ENCODE peak calls at places on chromosome 15, in seven cellular contexts. F is tibial nerve, N is stomach, E is fibroblast of lung, B is IMR-90, I is GM23248, Y is esophagus muscularis mucosa. C is an unnamed sample.
A peak's percentile ranks its signal among the peaks of the same experiment; 100 is the strongest.

GRCh38 chr15:94004697-94005096 is 226.7 kb upstream of the MCTP2 start:
- DNase-seq in E (no peak), F (peak; percentile 52), I (no peak), N (no peak), Y (peak; percentile 95), B (no peak), C (peak; percentile 52)

GRCh38 chr15:40506964-40507571 is 36.3 kb downstream of the CHST14 start:
- DNase-seq in F (peak; percentile 26), I (peak; percentile 91), B (peak; percentile 64), N (peak; percentile 78), Y (no peak), E (peak; percentile 65), C (peak; percentile 48)

GRCh38 chr15:62241135-62241770 is 76.2 kb upstream of the C2CD4B start:
- DNase-seq in N (peak; percentile 42), I (peak; percentile 23), E (no peak), B (no peak), F (no peak), Y (no peak), C (no peak)

GRCh38 chr15:39273805-39274411 is 307.0 kb upstream of the THBS1 start:
- DNase-seq in N (peak; percentile 84), F (no peak), I (no peak), B (peak; percentile 44), E (peak; percentile 64), Y (no peak), C (peak; percentile 94)

GRCh38 chr15:40354408-40355171 is 3.4 kb upstream of the DISP2 start:
- DNase-seq in E (peak; percentile 44), F (no peak), N (no peak), Y (no peak), I (peak; percentile 54), B (peak; percentile 39), C (no peak)

GRCh38 chr15:85704720-85705119 is 90.0 kb downstream of the KLHL25 start:
- DNase-seq in Y (no peak), I (peak; percentile 68), F (no peak), B (no peak), N (no peak), E (no peak), C (no peak)

GRCh38 chr15:29456964-29457363 is 187.3 kb upstream of the NSMCE3 start:
- DNase-seq in I (no peak), N (no peak), Y (no peak), E (no peak), B (no peak), F (no peak), C (no peak)

GRCh38 chr15:25694823-25695312 is 168.3 kb downstream of the ATP10A start:
- DNase-seq in F (no peak), N (no peak), B (no peak), E (no peak), I (no peak), Y (no peak), C (no peak)

GRCh38 chr15:64004582-64004981 is 41.7 kb downstream of the DAPK2 start:
- DNase-seq in I (peak; percentile 43), F (no peak), Y (no peak), B (no peak), E (peak; percentile 30), N (peak; percentile 80), C (no peak)

GRCh38 chr15:38658431-38658830 is 93.8 kb upstream of the RASGRP1 start:
- DNase-seq in I (no peak), N (no peak), B (no peak), F (no peak), E (no peak), Y (no peak), C (no peak)

GRCh38 chr15:53787349-53787748 is 27.9 kb upstream of the WDR72 start:
- DNase-seq in F (no peak), I (no peak), N (no peak), E (no peak), B (no peak), Y (no peak), C (no peak)

GRCh38 chr15:62739082-62739481 is 303.5 kb upstream of the TPM1 start:
- DNase-seq in N (no peak), E (peak; percentile 92), Y (no peak), B (peak; percentile 88), I (peak; percentile 93), F (no peak), C (no peak)

GRCh38 chr15:61685971-61686370 is 374.3 kb downstream of the VPS13C start:
- DNase-seq in B (no peak), F (no peak), Y (peak; percentile 72), E (no peak), N (no peak), I (no peak), C (no peak)

GRCh38 chr15:81865850-81866537 is 179.8 kb downstream of the MEX3B start:
- DNase-seq in F (no peak), N (no peak), Y (no peak), I (no peak), B (no peak), E (no peak), C (no peak)

GRCh38 chr15:71203573-71204444 is 88.5 kb downstream of the THSD4 start:
- DNase-seq in I (peak; percentile 53), N (no peak), E (no peak), F (no peak), Y (no peak), B (peak; percentile 35), C (no peak)

GRCh38 chr15:77033417-77033728 is 37.5 kb downstream of the TSPAN3 start:
- DNase-seq in I (no peak), B (no peak), F (no peak), E (no peak), Y (no peak), N (peak; percentile 23), C (no peak)

GRCh38 chr15:85282504-85283115 is 97.8 kb upstream of the AKAP13 start:
- DNase-seq in Y (no peak), N (no peak), I (peak; percentile 94), B (peak; percentile 71), F (no peak), E (peak; percentile 80), C (no peak)

GRCh38 chr15:34650177-34650576 is 66.7 kb upstream of the GOLGA8B start:
- DNase-seq in Y (no peak), E (peak; percentile 91), B (peak; percentile 91), N (no peak), I (peak; percentile 89), F (no peak), C (no peak)

GRCh38 chr15:39312984-39313383 is 267.9 kb upstream of the THBS1 start:
- DNase-seq in B (no peak), N (no peak), E (no peak), Y (no peak), F (no peak), I (peak; percentile 23), C (no peak)

GRCh38 chr15:35439291-35439690 is 106.7 kb downstream of the DPH6 start:
- DNase-seq in N (no peak), F (no peak), Y (no peak), I (peak; percentile 72), B (peak; percentile 88), E (peak; percentile 87), C (no peak)

GRCh38 chr15:64877435-64877834 is 34.3 kb upstream of the ANKDD1A start:
- DNase-seq in E (no peak), I (no peak), Y (no peak), N (peak; percentile 53), B (no peak), F (peak; percentile 55), C (no peak)

GRCh38 chr15:87032291-87032690 is 952.6 kb downstream of the AGBL1 start:
- DNase-seq in N (no peak), I (no peak), B (no peak), Y (no peak), F (no peak), E (peak; percentile 46), C (no peak)

GRCh38 chr15:83012038-83012490 is 625 bp upstream of the C15orf40 start:
- DNase-seq in N (no peak), E (no peak), Y (no peak), I (peak; percentile 62), B (no peak), F (no peak), C (no peak)

GRCh38 chr15:39344662-39345141 is 236.2 kb upstream of the THBS1 start:
- DNase-seq in N (no peak), F (no peak), Y (no peak), E (no peak), B (no peak), I (peak; percentile 76), C (no peak)

GRCh38 chr15:28111552-28111951 is 12.4 kb upstream of the OCA2 start:
- DNase-seq in N (no peak), E (no peak), F (no peak), Y (no peak), B (no peak), I (no peak), C (no peak)
- H3K36me3 ChIP-seq in N (peaks cover 57% of the 10 kb centered on the region), E (peaks cover 17% of the 10 kb centered on the region), F (peaks cover 57% of the 10 kb centered on the region), Y (peaks cover 55% of the 10 kb centered on the region), B (peaks cover 29% of the 10 kb centered on the region), I (peaks cover 6% of the 10 kb centered on the region), C (no peaks in the 10 kb centered on the region)

GRCh38 chr15:58929891-58930416 is 3.5 kb downstream of the SLTM start:
- DNase-seq in E (no peak), B (no peak), F (no peak), I (no peak), N (no peak), Y (no peak), C (no peak)
- H3K36me3 ChIP-seq in E (peaks cover 6% of the 10 kb centered on the region), B (peaks cover 12% of the 10 kb centered on the region), F (peaks cover 35% of the 10 kb centered on the region), I (peaks cover 36% of the 10 kb centered on the region), N (peaks cover 34% of the 10 kb centered on the region), Y (peaks cover 20% of the 10 kb centered on the region), C (no peaks in the 10 kb centered on the region)

GRCh38 chr15:90637693-90638092 is 79.5 kb upstream of the BLM start:
- DNase-seq in F (no peak), N (no peak), I (no peak), E (no peak), B (no peak), Y (no peak), C (no peak)
- H3K36me3 ChIP-seq in F (peaks cover 81% of the 10 kb centered on the region), N (peaks cover 77% of the 10 kb centered on the region), I (peaks cover 25% of the 10 kb centered on the region), E (peaks cover 18% of the 10 kb centered on the region), B (peaks cover 43% of the 10 kb centered on the region), Y (peaks cover 79% of the 10 kb centered on the region), C (peaks cover 25% of the 10 kb centered on the region)

DNA sequence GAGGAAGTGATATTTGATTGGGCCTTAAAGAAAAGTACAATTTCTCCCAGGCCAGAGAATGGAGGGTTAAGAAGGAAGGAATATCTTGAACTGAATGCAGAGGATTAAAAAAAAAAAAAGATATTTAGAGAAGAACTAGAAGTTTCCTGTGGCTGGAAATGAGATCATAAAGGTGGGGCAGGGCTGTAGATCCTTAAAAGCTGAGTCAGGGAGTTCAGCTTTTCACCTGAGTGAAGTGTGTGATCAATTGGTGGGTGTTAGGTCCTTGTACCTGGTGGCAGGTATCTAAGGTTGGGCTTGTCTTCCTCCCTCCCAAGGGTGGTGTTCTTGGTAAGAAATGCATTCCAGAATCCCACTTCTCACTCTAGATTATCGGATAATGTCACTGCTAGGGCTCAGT is 11.8 kb downstream of the CEMIP start:
- DNase-seq in F (no peak), B (no peak), Y (no peak), I (no peak), E (no peak), N (no peak), C (no peak)
- H3K36me3 ChIP-seq in F (no peaks in the 10 kb centered on the region), B (peaks cover 66% of the 10 kb centered on the region), Y (no peaks in the 10 kb centered on the region), I (peaks cover 51% of the 10 kb centered on the region), E (peaks cover 12% of the 10 kb centered on the region), N (no peaks in the 10 kb centered on the region), C (no peaks in the 10 kb centered on the region)